ENCODE peak calls at places on chromosomes 6 and 20, in four cellular contexts. One of them, this sample, is unnamed.

GRCh38 chr6:107506145-107506544 is 16.2 kb downstream of the SOBP start:
- DNase-seq in K562: no peak
- DNase-seq in H1: no peak
- DNase-seq in HepG2: peak; percentile 19
- DNase-seq in this sample: no peak

GRCh38 chr6:13924146-13924948 is 405 bp upstream of the RNF182 start:
- DNase-seq in HepG2: no peak
- DNase-seq in H1: peak; percentile 87
- DNase-seq in K562: peak; percentile 60
- DNase-seq in this sample: no peak

GRCh38 chr6:139370047-139370706 is 4.3 kb downstream of the CITED2 start:
- DNase-seq in H1: no peak
- DNase-seq in HepG2: peak; percentile 95
- DNase-seq in K562: no peak
- DNase-seq in this sample: no peak

GRCh38 chr20:15011631-15012030 is 674.2 kb upstream of the FLRT3 start:
- DNase-seq in H1: no peak
- DNase-seq in HepG2: no peak
- DNase-seq in K562: no peak
- DNase-seq in this sample: no peak

GRCh38 chr6:40550096-40550731 is 37.0 kb downstream of the LRFN2 start:
- DNase-seq in H1: no peak
- DNase-seq in K562: peak; percentile 56
- DNase-seq in HepG2: peak; percentile 54
- DNase-seq in this sample: peak; percentile 44

GRCh38 chr6:108581932-108582500 is 21.3 kb downstream of the FOXO3 start:
- DNase-seq in H1: no peak
- DNase-seq in HepG2: no peak
- DNase-seq in K562: no peak
- DNase-seq in this sample: no peak

GRCh38 chr6:32188381-32189081 is 1.5 kb downstream of the PBX2 start:
- DNase-seq in H1: no peak
- DNase-seq in K562: no peak
- DNase-seq in HepG2: no peak
- DNase-seq in this sample: no peak

GRCh38 chr20:16599257-16599656 is 26.0 kb upstream of the KIF16B start:
- DNase-seq in HepG2: no peak
- DNase-seq in H1: no peak
- DNase-seq in K562: no peak
- DNase-seq in this sample: no peak

GRCh38 chr20:1204061-1204460 is 807 bp downstream of the C20orf202 start:
- DNase-seq in K562: no peak
- DNase-seq in HepG2: no peak
- DNase-seq in H1: no peak
- DNase-seq in this sample: no peak

GRCh38 chr20:48823960-48824497 is 3.8 kb downstream of the PREX1 start:
- DNase-seq in H1: no peak
- DNase-seq in HepG2: no peak
- DNase-seq in K562: no peak
- DNase-seq in this sample: no peak

GRCh38 chr6:152273002-152273401 is 364.2 kb downstream of the SYNE1 start:
- DNase-seq in HepG2: no peak
- DNase-seq in K562: no peak
- DNase-seq in H1: no peak
- DNase-seq in this sample: no peak

GRCh38 chr20:34755367-34755766 is 51.2 kb downstream of the TP53INP2 start:
- DNase-seq in H1: no peak
- DNase-seq in HepG2: no peak
- DNase-seq in K562: no peak
- DNase-seq in this sample: no peak

GRCh38 chr6:20455175-20456075 is 53.7 kb downstream of the E2F3 start:
- DNase-seq in HepG2: no peak
- DNase-seq in H1: no peak
- DNase-seq in K562: no peak
- DNase-seq in this sample: no peak

GRCh38 chr6:21914121-21914973 is 320.8 kb downstream of the SOX4 start:
- DNase-seq in HepG2: no peak
- DNase-seq in K562: no peak
- DNase-seq in H1: no peak
- DNase-seq in this sample: no peak

GRCh38 chr6:13916230-13916944 is 8.4 kb upstream of the RNF182 start:
- DNase-seq in K562: no peak
- DNase-seq in HepG2: no peak
- DNase-seq in H1: no peak
- DNase-seq in this sample: no peak

DNA sequence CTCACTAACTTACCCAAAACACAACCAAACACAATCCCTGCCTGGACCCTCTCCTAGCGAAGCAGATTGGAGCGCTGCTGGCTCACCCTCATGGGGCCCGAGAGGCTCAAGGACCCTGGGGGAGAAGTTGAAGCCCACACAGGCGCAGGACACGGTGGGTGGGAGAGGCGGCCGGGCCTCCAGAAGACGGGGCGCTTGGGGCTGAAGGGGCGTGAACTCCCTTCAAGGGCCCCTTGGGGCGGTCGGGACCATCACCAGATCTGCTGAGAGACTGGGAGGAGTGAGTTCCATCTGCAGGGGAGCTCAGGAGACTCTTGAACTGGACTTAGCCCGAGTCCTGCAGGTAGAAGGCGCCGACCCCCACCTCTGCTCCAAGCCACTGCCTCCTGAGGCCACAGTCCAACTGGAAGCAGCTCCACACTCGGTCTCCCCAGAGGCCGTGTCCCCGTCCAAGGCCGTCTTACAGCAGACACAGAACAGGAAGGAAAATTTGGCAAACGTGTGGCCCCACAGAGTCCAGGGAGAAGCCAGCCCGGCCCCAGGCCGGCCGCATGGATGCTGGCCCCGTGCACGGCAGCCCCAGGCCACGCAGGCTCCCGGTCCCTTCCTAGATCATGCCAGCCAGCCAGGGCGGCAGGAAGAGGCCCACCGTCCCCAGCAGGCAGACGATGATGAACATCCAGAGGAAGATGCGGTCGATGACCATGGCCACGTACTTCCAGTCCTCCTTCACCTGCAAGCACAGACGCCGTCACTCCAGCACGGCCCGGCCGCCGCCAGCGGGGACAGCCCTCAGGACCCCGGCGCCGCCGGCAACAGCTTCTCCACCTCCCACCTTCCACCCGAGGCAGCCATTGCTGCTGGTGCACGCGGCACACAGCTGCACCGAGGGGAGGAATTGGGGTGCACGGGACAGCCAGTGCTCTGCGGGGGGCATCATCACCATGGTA is 14.7 kb downstream of the CHRNA4 start:
- DNase-seq in H1: no peak
- DNase-seq in K562: no peak
- DNase-seq in HepG2: no peak
- DNase-seq in this sample: no peak
- TF ChIP-seq EZH2 in H1: no peak
- TF ChIP-seq EZH2 in K562: no peak
- TF ChIP-seq EZH2 in HepG2: no peak
- TF ChIP-seq EZH2 in this sample: no peak

DNA sequence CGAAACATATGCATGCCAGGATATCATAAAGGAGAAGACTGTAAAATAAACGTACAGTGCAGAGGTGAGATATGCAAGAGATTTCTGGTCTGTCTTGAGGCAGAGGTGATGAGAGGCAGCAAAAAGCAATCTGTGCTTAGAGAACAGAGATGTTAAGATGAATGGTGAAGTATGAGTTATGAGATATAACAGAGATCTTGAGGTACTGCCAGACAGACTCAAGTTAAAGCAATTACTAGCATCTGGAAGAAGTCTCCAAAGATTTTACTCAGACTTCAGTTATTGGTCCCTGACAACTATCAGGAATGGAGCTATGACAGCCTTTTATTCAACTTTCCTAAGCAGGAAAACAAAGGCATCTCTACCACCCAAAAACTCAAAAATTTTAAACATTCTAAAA is 122.8 kb upstream of the DST start:
- DNase-seq in K562: no peak
- DNase-seq in HepG2: no peak
- DNase-seq in H1: no peak
- DNase-seq in this sample: no peak
- TF ChIP-seq POLR2AphosphoS5 in K562: no peak
- TF ChIP-seq POLR2AphosphoS5 in HepG2: no peak
- TF ChIP-seq POLR2AphosphoS5 in H1: no peak
- TF ChIP-seq POLR2AphosphoS5 in this sample: no peak

DNA sequence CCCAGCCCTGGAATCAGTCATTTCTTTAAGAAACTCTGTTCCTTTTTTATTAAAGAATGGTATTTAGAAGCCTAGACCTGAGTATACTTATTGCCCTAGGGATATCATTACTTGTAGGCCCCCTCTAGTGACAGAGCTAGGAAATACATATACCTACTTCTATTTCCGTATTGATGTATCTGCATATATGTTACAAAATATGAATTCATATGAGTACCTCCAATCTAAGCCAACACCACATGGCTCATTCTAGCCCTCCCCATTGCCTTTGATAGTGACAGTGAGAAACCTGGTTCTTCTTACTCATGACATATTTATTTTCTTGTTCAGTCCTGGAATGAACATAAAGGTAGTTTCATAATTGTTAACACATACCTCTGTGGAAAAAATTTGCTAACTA is 137.2 kb downstream of the FARS2 start:
- DNase-seq in K562: peak; percentile 53
- DNase-seq in HepG2: peak; percentile 35
- DNase-seq in H1: no peak
- DNase-seq in this sample: peak; percentile 43
- TF ChIP-seq FOSL1 in K562: no peak
- TF ChIP-seq FOSL1 in HepG2: no peak
- TF ChIP-seq FOSL1 in H1: no peak
- TF ChIP-seq FOSL1 in this sample: no peak

GRCh38 chr6:167507376-167507961 is 182.6 kb downstream of the TTLL2 start:
- DNase-seq in H1: no peak
- DNase-seq in HepG2: no peak
- DNase-seq in K562: no peak
- DNase-seq in this sample: no peak

GRCh38 chr6:167508919-167509852 is 184.3 kb downstream of the TTLL2 start:
- DNase-seq in HepG2: no peak
- DNase-seq in H1: no peak
- DNase-seq in K562: no peak
- DNase-seq in this sample: no peak

GRCh38 chr6:167512926-167513325 is 188.0 kb downstream of the TTLL2 start:
- DNase-seq in H1: no peak
- DNase-seq in HepG2: no peak
- DNase-seq in K562: no peak
- DNase-seq in this sample: no peak

GRCh38 chr6:167510648-167511047 is 185.8 kb downstream of the TTLL2 start:
- DNase-seq in H1: no peak
- DNase-seq in K562: no peak
- DNase-seq in HepG2: no peak
- DNase-seq in this sample: no peak

GRCh38 chr6:167509853-167510220 is 185.0 kb downstream of the TTLL2 start:
- DNase-seq in K562: no peak
- DNase-seq in HepG2: no peak
- DNase-seq in H1: no peak
- DNase-seq in this sample: no peak
- TF ChIP-seq EZH2 in K562: no peak
- TF ChIP-seq EZH2 in HepG2: no peak
- TF ChIP-seq EZH2 in H1: no peak
- TF ChIP-seq EZH2 in this sample: no peak

GRCh38 chr6:7911345-7911725 is 747 bp upstream of the TXNDC5 start:
- DNase-seq in K562: no peak
- DNase-seq in H1: no peak
- DNase-seq in HepG2: no peak
- DNase-seq in this sample: no peak

GRCh38 chr6:7910298-7910653 is 312 bp downstream of the TXNDC5 start:
- DNase-seq in H1: no peak
- DNase-seq in K562: no peak
- DNase-seq in HepG2: no peak
- DNase-seq in this sample: no peak

GRCh38 chr6:7912024-7912423 is 1.4 kb upstream of the TXNDC5 start:
- DNase-seq in HepG2: no peak
- DNase-seq in H1: no peak
- DNase-seq in K562: no peak
- DNase-seq in this sample: no peak

GRCh38 chr6:7910654-7911344 is at the start of gene TXNDC5:
- DNase-seq in HepG2: peak; percentile 60
- DNase-seq in K562: peak; percentile 93
- DNase-seq in H1: peak; percentile 82
- DNase-seq in this sample: no peak

DNA sequence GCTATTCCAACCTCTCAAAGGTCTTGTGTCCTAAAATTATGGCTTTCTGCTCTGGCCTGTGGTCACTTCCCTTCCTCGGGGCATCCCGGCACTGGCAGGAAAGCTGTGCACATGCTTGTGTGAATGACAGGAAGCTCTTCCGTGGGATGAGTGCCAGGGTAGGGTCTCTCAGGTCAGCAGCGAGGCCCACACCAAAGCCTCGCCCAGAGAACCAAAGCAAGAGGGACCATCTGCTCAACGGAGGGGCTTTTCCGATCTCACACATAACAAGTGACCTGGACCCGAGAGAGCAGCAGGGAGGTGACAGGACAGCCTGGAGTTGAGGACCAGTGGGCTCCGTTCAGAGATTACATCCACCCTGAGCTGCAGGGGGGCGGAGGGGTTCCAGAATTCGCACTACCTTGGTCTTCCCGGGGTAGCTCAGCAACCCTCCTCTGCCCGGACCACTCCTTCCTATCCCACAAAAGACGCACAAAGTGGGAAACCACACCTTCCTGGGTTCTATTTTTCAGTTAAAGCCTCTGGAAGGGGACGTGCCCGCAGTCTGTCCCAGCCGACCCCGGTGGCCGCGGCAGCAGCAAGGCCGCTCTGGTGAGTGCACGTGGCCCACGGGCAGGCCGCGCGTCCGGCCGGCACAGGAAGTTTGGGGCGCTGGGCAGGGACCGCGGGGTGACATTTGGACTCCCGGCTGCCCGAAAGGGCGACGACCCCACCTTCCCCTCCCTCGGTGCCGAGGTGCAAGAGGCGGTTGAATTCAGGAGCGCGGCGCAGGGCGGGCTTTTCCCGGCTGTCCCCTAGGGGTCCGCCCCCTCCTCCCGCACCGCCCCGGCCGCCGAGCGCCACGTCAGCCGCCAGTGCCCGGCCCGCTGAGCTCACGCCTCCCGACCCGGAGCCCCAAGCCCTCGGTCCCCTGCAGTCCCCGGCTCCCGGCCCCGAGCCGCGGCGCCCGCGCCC is 988 bp downstream of the TXNDC5 start:
- DNase-seq in HepG2: peak; percentile 64
- DNase-seq in K562: peak; percentile 83
- DNase-seq in H1: peak; percentile 79
- DNase-seq in this sample: no peak
- TF ChIP-seq POLR2AphosphoS5 in HepG2: peak; percentile 58
- TF ChIP-seq POLR2AphosphoS5 in K562: no peak
- TF ChIP-seq POLR2AphosphoS5 in H1: peak; percentile 44
- TF ChIP-seq POLR2AphosphoS5 in this sample: peak; percentile 45